ENCODE peak calls at places on chromosomes 13 and 19, in nine cellular contexts. H, T, K, Z, M, R, F, W and B are unnamed samples.

GRCh38 chr13:31670831-31671617 is 68.3 kb upstream of the RXFP2 start:
- DNase-seq in H (no peak), R (no peak), Z (no peak), F (no peak), K (peak), M (no peak), W (no peak), T (no peak), B (no peak)

GRCh38 chr13:47904239-47904638 is 96.8 kb downstream of the SUCLA2 start:
- DNase-seq in R (no peak), H (no peak), F (no peak), K (no peak), T (no peak), W (no peak), M (no peak), Z (no peak), B (no peak)

GRCh38 chr19:15050639-15051038 is 1.4 kb downstream of the CASP14 start:
- DNase-seq in R (no peak), K (no peak), W (no peak), M (no peak), F (no peak), T (no peak), Z (no peak), H (no peak), B (no peak)

GRCh38 chr13:34842466-34842865 is 99.6 kb upstream of the NBEA start:
- DNase-seq in F (no peak), M (no peak), W (no peak), T (no peak), K (no peak), R (no peak), Z (no peak), H (no peak), B (no peak)

GRCh38 chr19:18596752-18597157 is 8.2 kb downstream of the REX1BD start:
- DNase-seq in M (no peak), Z (no peak), R (peak), H (no peak), F (no peak), W (no peak), T (peak), K (peak), B (no peak)

GRCh38 chr13:46386996-46387851 is at the start of gene RUBCNL:
- DNase-seq in H (peak), M (peak), Z (peak), R (no peak), W (no peak), K (peak), T (no peak), F (no peak), B (no peak)

GRCh38 chr13:39463611-39464010 is 139.4 kb downstream of the LHFPL6 start:
- DNase-seq in M (no peak), T (no peak), F (no peak), K (no peak), Z (no peak), W (no peak), H (no peak), R (no peak), B (no peak)

GRCh38 chr13:48370815-48371214 is 42.1 kb downstream of the LPAR6 start:
- DNase-seq in K (no peak), Z (no peak), W (no peak), T (no peak), H (no peak), M (no peak), F (no peak), R (no peak), B (no peak)

GRCh38 chr13:99051768-99052455 is 74.0 kb upstream of the DOCK9 start:
- DNase-seq in Z (no peak), H (no peak), K (no peak), R (no peak), T (no peak), W (no peak), F (peak), M (no peak), B (no peak)

GRCh38 chr13:99995503-99996176 is 14.1 kb downstream of the ZIC2 start:
- DNase-seq in H (no peak), Z (no peak), T (peak), R (no peak), W (peak), F (no peak), K (no peak), M (no peak), B (peak)

GRCh38 chr19:30077851-30078355 is 135.9 kb downstream of the URI1 start:
- DNase-seq in T (no peak), R (no peak), W (no peak), Z (no peak), H (no peak), K (no peak), M (no peak), F (no peak), B (no peak)

GRCh38 chr13:67226686-67227085 is 3.5 kb downstream of the PCDH9 start:
- DNase-seq in Z (no peak), T (no peak), R (no peak), K (no peak), M (no peak), F (no peak), H (no peak), W (no peak), B (no peak)

GRCh38 chr13:48155850-48156249 is 60.9 kb upstream of the MED4 start:
- DNase-seq in R (no peak), F (peak), W (no peak), T (no peak), K (peak), H (no peak), M (no peak), Z (peak), B (no peak)

GRCh38 chr19:2475018-2475701 is 767 bp upstream of the GADD45B start:
- DNase-seq in K (peak), T (no peak), M (no peak), F (no peak), Z (peak), W (no peak), H (peak), R (peak), B (no peak)

GRCh38 chr13:21476893-21477472 is 17.9 kb upstream of the ZDHHC20 start:
- DNase-seq in W (peak), Z (peak), T (peak), R (peak), M (peak), H (peak), F (peak), K (peak), B (peak)

GRCh38 chr19:17848598-17849292 is 963 bp upstream of the JAK3 start:
- DNase-seq in R (no peak), K (no peak), F (no peak), Z (no peak), M (no peak), W (no peak), H (no peak), T (no peak), B (no peak)

GRCh38 chr13:84843368-84843767 is 955.9 kb downstream of the SLITRK6 start:
- DNase-seq in K (no peak), W (no peak), F (no peak), H (no peak), T (no peak), R (no peak), Z (no peak), M (no peak), B (no peak)

GRCh38 chr19:10603873-10604459 is 16.9 kb upstream of the AP1M2 start:
- DNase-seq in R (peak), M (no peak), H (no peak), Z (peak), T (no peak), K (no peak), W (no peak), F (no peak), B (no peak)

GRCh38 chr13:89375839-89376238 is 1704.7 kb downstream of the SLITRK5 start:
- DNase-seq in M (no peak), H (no peak), F (peak), R (no peak), Z (no peak), W (no peak), T (no peak), K (no peak), B (peak)

GRCh38 chr19:13621413-13621812 is 115.1 kb upstream of the CACNA1A start:
- DNase-seq in M (no peak), F (peak), R (no peak), Z (peak), T (no peak), W (no peak), H (no peak), K (peak), B (no peak)

GRCh38 chr13:62432906-62433305 is 1017.3 kb upstream of the PCDH20 start:
- DNase-seq in M (no peak), Z (no peak), T (no peak), H (no peak), R (no peak), K (no peak), F (no peak), W (no peak), B (no peak)